ENCODE peak calls at places on chromosomes 4 and X, in five cellular contexts. V is adrenal gland, K is tibial artery, R is GM23248, N is heart left ventricle. E is an unnamed sample.
A peak's percentile ranks its signal among the peaks of the same experiment; 100 is the strongest.

GRCh38 chr4:77433102-77433733 is 172.4 kb upstream of the CXCL13 start:
- DNase-seq in V (peak; percentile 43), K (no peak), R (peak; percentile 59), N (peak; percentile 23), E (no peak)

GRCh38 chr4:148831945-148832344 is 389.7 kb upstream of the NR3C2 start:
- DNase-seq in V (no peak), K (no peak), R (peak; percentile 92), N (no peak), E (no peak)

GRCh38 chr4:149371021-149371420 is 444.6 kb downstream of the IQCM start:
- DNase-seq in V (peak; percentile 35), K (no peak), R (peak; percentile 79), N (no peak), E (no peak)

GRCh38 chr4:146379744-146380143 is 142.0 kb downstream of the SLC10A7 start:
- DNase-seq in V (no peak), K (no peak), R (no peak), N (no peak), E (no peak)

GRCh38 chr4:7052923-7053715 is 9.9 kb downstream of the TADA2B start:
- DNase-seq in V (peak; percentile 61), K (no peak), R (peak; percentile 72), N (no peak), E (no peak)

GRCh38 chr4:140053185-140053584 is 100.8 kb downstream of the MAML3 start:
- DNase-seq in V (no peak), K (no peak), R (no peak), N (no peak), E (no peak)

GRCh38 chr4:40986375-40986774 is 228.0 kb downstream of the APBB2 start:
- DNase-seq in V (no peak), K (no peak), R (peak; percentile 22), N (no peak), E (no peak)

GRCh38 chr4:154711522-154711921 is 32.3 kb upstream of the LRAT start:
- DNase-seq in V (no peak), K (no peak), R (no peak), N (no peak), E (no peak)

GRCh38 chrX:786441-786881 is 155.9 kb downstream of the SHOX start:
- DNase-seq in V (no peak), K (no peak), R (no peak), N (no peak), E (no peak)

GRCh38 chr4:148443550-148444295 is 1.5 kb upstream of the NR3C2 start:
- DNase-seq in V (peak; percentile 21), K (peak; percentile 48), R (peak; percentile 53), N (peak; percentile 39), E (peak; percentile 60)

GRCh38 chr4:48785302-48785701 is 5.2 kb upstream of the FRYL start:
- DNase-seq in V (no peak), K (no peak), R (no peak), N (no peak), E (no peak)

GRCh38 chrX:64204252-64204651 is 1.3 kb downstream of the AMER1 start:
- DNase-seq in V (peak; percentile 55), K (peak; percentile 19), R (peak; percentile 46), N (peak; percentile 19), E (no peak)

GRCh38 chr4:130054895-130055294 is 958.9 kb downstream of the C4orf33 start:
- DNase-seq in V (no peak), K (no peak), R (no peak), N (no peak), E (no peak)

GRCh38 chrX:16348286-16348685 is 181.0 kb downstream of the MAGEB17 start:
- DNase-seq in V (no peak), K (no peak), R (no peak), N (no peak), E (no peak)

GRCh38 chr4:159787901-159788300 is 685.0 kb downstream of the RAPGEF2 start:
- DNase-seq in V (no peak), K (no peak), R (no peak), N (no peak), E (no peak)

GRCh38 chrX:39150621-39151020 is 349.4 kb downstream of the MID1IP1 start:
- DNase-seq in V (no peak), K (no peak), R (no peak), N (no peak), E (no peak)

GRCh38 chrX:13689519-13690211 is 737 bp downstream of the RAB9A start:
- DNase-seq in V (peak; percentile 44), K (peak; percentile 18), R (peak; percentile 59), N (no peak), E (no peak)

GRCh38 chrX:45165726-45166125 is 35.0 kb downstream of the DIPK2B start:
- DNase-seq in V (no peak), K (no peak), R (no peak), N (no peak), E (no peak)

GRCh38 chr4:19803406-19803805 is 448.3 kb upstream of the SLIT2 start:
- DNase-seq in V (no peak), K (no peak), R (peak; percentile 48), N (no peak), E (no peak)

GRCh38 chr4:59814402-59814801 is 1385.7 kb upstream of the ADGRL3 start:
- DNase-seq in V (no peak), K (no peak), R (no peak), N (no peak), E (no peak)

GRCh38 chrX:9759340-9759739 is 6.3 kb downstream of the GPR143 start:
- DNase-seq in V (no peak), K (no peak), R (no peak), N (no peak), E (no peak)

GRCh38 chr4:140776551-140776950 is 20.4 kb upstream of the TBC1D9 start:
- DNase-seq in V (no peak), K (no peak), R (no peak), N (no peak), E (no peak)

GRCh38 chr4:147361726-147362125 is 119.2 kb upstream of the EDNRA start:
- DNase-seq in V (peak; percentile 36), K (peak; percentile 29), R (peak; percentile 80), N (peak; percentile 45), E (no peak)

GRCh38 chr4:72295966-72296557 is 264.3 kb downstream of the NPFFR2 start:
- DNase-seq in V (no peak), K (no peak), R (peak; percentile 78), N (no peak), E (no peak)

GRCh38 chr4:33381806-33382205 is 2661.6 kb downstream of the PCDH7 start:
- DNase-seq in V (no peak), K (no peak), R (no peak), N (no peak), E (no peak)

GRCh38 chr4:26719954-26720552 is 136.2 kb downstream of the TBC1D19 start:
- DNase-seq in V (no peak), K (no peak), R (peak; percentile 64), N (no peak), E (no peak)

GRCh38 chr4:35793045-35793722 is 451.1 kb downstream of the ARAP2 start:
- DNase-seq in V (no peak), K (no peak), R (no peak), N (no peak), E (no peak)

GRCh38 chrX:80334583-80334982 is 85.7 kb upstream of the TENT5D start:
- DNase-seq in V (no peak), K (no peak), R (no peak), N (no peak), E (no peak)
- H3K27me3 ChIP-seq in V (no peaks in the 10 kb centered on the region), K (no peaks in the 10 kb centered on the region), R (no peaks in the 10 kb centered on the region), N (no peaks in the 10 kb centered on the region), E (no peaks in the 10 kb centered on the region)

DNA sequence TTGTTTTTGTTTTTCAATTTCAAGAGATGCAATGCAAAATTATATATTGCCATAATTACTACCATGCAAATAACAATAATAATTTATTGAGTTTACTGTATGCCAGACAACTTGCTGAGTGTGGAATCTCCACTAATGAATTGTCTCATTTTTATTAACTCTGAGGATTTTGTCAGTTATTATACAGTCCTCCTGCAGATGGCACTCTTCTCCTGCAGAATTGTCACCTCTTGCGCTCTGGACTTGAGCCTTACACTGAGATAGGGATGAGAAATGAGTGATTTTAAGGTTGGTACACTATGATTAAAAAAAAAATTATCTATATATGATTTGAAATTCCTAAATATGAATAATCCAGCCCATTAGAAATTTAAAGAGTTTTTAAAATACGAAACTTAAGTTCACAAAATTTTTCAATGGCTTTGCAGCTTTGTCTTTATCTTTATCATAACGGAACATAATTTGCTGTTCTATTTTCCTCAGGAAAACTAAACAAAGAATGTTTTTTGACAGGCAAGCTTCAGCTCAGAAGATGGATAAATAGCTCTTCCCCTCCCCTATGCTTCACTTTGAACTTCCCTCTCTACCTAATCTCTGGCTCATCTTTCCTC is 12.7 kb upstream of the PAQR3 start:
- DNase-seq in V (no peak), K (no peak), R (peak; percentile 67), N (peak; percentile 18), E (peak; percentile 52)
- H3K9me3 ChIP-seq in V (no peaks in the 10 kb centered on the region), K (no peaks in the 10 kb centered on the region), R (no peaks in the 10 kb centered on the region), N (no peaks in the 10 kb centered on the region), E (no peaks in the 10 kb centered on the region)

GRCh38 chr4:158670975-158671664 is 567 bp downstream of the C4orf46 start:
- DNase-seq in V (peak; percentile 85), K (peak; percentile 42), R (peak; percentile 88), N (peak; percentile 77), E (peak; percentile 64)

GRCh38 chr4:158671915-158672806 is at the start of gene ETFDH:
- DNase-seq in V (peak; percentile 100), K (peak; percentile 100), R (peak; percentile 99), N (peak; percentile 99), E (peak; percentile 97)

GRCh38 chr4:158671665-158671914 is at the start of gene C4orf46:
- DNase-seq in V (no peak), K (no peak), R (no peak), N (no peak), E (no peak)

GRCh38 chr4:158676076-158676475 is 4.0 kb downstream of the ETFDH start:
- DNase-seq in V (no peak), K (no peak), R (peak; percentile 6), N (no peak), E (no peak)

DNA sequence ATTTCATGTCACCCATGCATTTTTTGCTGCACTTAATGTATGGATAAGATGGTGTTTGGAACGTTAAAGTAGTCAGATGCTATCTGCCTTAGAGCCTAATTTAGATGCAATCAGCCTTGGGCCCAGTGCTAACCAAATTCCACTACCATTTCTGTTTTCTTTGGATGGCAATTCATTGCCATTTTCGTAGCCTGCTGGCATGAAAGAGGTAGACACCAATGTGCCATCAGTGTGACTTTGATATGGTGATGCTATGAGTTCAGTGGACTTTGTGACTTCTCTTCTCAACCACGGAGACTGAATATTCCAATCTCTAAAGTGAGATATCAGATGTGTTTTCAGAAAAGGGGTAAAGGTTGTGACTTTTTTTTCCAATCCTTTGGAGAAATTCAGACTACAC is 1.5 kb downstream of the ETFDH start:
- DNase-seq in V (no peak), K (no peak), R (no peak), N (no peak), E (no peak)
- H3K27me3 ChIP-seq in V (no peaks in the 10 kb centered on the region), K (no peaks in the 10 kb centered on the region), R (no peaks in the 10 kb centered on the region), N (no peaks in the 10 kb centered on the region), E (no peaks in the 10 kb centered on the region)

DNA sequence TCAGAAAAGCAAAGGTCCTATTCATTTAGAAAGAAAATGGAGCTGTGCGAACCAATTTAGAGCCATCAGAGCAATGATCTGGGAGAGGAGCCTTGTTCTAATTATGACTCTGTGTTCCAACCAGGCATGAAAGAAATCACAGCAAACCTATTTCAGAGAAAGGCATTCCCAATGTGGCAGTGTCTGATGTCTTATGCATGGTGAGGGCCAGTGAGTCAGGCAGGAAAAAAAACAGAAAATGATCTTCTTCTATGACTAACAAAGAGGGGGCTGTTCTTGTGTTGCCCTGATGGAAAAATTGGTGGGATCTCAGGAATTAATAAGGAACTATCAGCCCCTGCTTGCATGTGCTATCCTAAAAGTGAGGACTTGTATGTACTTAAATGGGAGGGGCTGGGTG is 20.0 kb upstream of the CCDC149 start:
- DNase-seq in V (no peak), K (no peak), R (peak; percentile 48), N (no peak), E (no peak)
- H3K9me3 ChIP-seq in V (peaks cover 11% of the 10 kb centered on the region), K (peaks cover 3% of the 10 kb centered on the region), R (no peaks in the 10 kb centered on the region), N (peaks cover 17% of the 10 kb centered on the region), E (no peaks in the 10 kb centered on the region)

E was measured in CD8-positive, alpha-beta memory T cell.